ENCODE peak calls at places on chromosomes 13 and 19, in five cellular contexts. Q is NCI-H2107; U is activated CD4-positive, alpha-beta memory T cell treated with anti-CD3 and anti-CD28 coated beads for 36 hours; W is adipocyte; T is activated CD4-positive, alpha-beta T cell treated with anti-CD3 and anti-CD28 coated beads, Interleukin-2, amount 50 U/mL, for 4 hours. Z is an unnamed sample.

GRCh38 chr19:4108767-4109625 is 14.9 kb downstream of the MAP2K2 start:
- DNase-seq in Q (no peak), T (peak; percentile 52), U (peak; percentile 70), W (no peak), Z (no peak)

GRCh38 chr19:40344422-40344821 is 3.8 kb downstream of the C19orf47 start:
- DNase-seq in Q (no peak), T (no peak), W (no peak), U (no peak), Z (no peak)

GRCh38 chr19:19115954-19116353 is 22.3 kb downstream of the TMEM161A start:
- DNase-seq in W (no peak), Q (no peak), U (peak; percentile 64), T (peak; percentile 32), Z (no peak)

GRCh38 chr13:97945792-97946419 is 7.6 kb upstream of the IPO5 start:
- DNase-seq in U (peak; percentile 11), W (no peak), T (no peak), Q (no peak), Z (no peak)

GRCh38 chr13:30143671-30144400 is 163.5 kb downstream of the KATNAL1 start:
- DNase-seq in T (no peak), W (peak; percentile 77), U (peak; percentile 44), Q (no peak), Z (no peak)

GRCh38 chr13:78786399-78786879 is 127.5 kb upstream of the OBI1 start:
- DNase-seq in W (no peak), U (no peak), Q (no peak), T (no peak), Z (no peak)

GRCh38 chr13:68749801-68750200 is 1357.8 kb upstream of the ATXN8OS start:
- DNase-seq in Q (no peak), U (no peak), W (no peak), T (no peak), Z (no peak)

GRCh38 chr19:38879400-38879751 is 1.3 kb upstream of the RINL start:
- DNase-seq in W (no peak), T (no peak), U (no peak), Q (no peak), Z (no peak)

GRCh38 chr13:46578590-46578975 is 25.6 kb downstream of the LRCH1 start:
- DNase-seq in U (peak; percentile 56), T (no peak), W (no peak), Q (no peak), Z (no peak)

GRCh38 chr13:40812724-40813445 is 23.5 kb downstream of the SLC25A15 start:
- DNase-seq in T (no peak), Q (no peak), W (no peak), U (no peak), Z (no peak)

GRCh38 chr13:50650936-50651638 is 192.4 kb downstream of the DLEU7 start:
- DNase-seq in Q (no peak), U (no peak), W (peak; percentile 16), T (no peak), Z (no peak)

GRCh38 chr13:78881054-78881453 is 222.1 kb upstream of the OBI1 start:
- DNase-seq in U (no peak), T (no peak), Q (no peak), W (no peak), Z (no peak)

GRCh38 chr19:35213678-35214632 is 14.6 kb downstream of the FAM187B start:
- DNase-seq in T (peak; percentile 61), W (peak; percentile 40), U (peak; percentile 89), Q (peak; percentile 40), Z (peak; percentile 58)

GRCh38 chr19:49875801-49876421 is 1.2 kb downstream of the AKT1S1 start:
- DNase-seq in T (peak; percentile 41), Q (no peak), U (peak; percentile 65), W (peak; percentile 75), Z (no peak)

GRCh38 chr19:6023085-6023682 is 45.2 kb upstream of the RANBP3 start:
- DNase-seq in W (peak; percentile 45), U (no peak), T (no peak), Q (no peak), Z (no peak)

GRCh38 chr19:1904385-1905070 is 671 bp upstream of the ADAT3 start:
- DNase-seq in W (no peak), Q (no peak), U (no peak), T (no peak), Z (peak; percentile 18)

GRCh38 chr13:44605275-44605674 is 29.1 kb upstream of the TSC22D1 start:
- DNase-seq in W (peak; percentile 85), T (no peak), Q (no peak), U (no peak), Z (no peak)

GRCh38 chr13:20045946-20046548 is 87.5 kb downstream of the ZMYM2 start:
- DNase-seq in U (no peak), Q (no peak), W (no peak), T (no peak), Z (no peak)

GRCh38 chr19:4075373-4075772 is 8.7 kb upstream of the ZBTB7A start:
- DNase-seq in T (no peak), U (peak; percentile 82), Q (no peak), W (no peak), Z (no peak)

GRCh38 chr13:31350560-31350959 is 150.8 kb downstream of the B3GLCT start:
- DNase-seq in T (no peak), Q (no peak), W (no peak), U (no peak), Z (no peak)

GRCh38 chr19:40612831-40613668 is 11.9 kb downstream of the LTBP4 start:
- DNase-seq in W (peak; percentile 41), T (peak; percentile 82), U (peak; percentile 90), Q (no peak), Z (peak; percentile 52)

GRCh38 chr19:44759083-44759804 is 10.7 kb downstream of the BCL3 start:
- DNase-seq in W (no peak), Q (no peak), T (no peak), U (no peak), Z (no peak)

GRCh38 chr19:55206664-55207500 is 2.4 kb downstream of the PTPRH start:
- DNase-seq in U (peak; percentile 64), W (peak; percentile 92), T (peak; percentile 24), Q (peak; percentile 60), Z (no peak)

GRCh38 chr13:61685683-61686013 is 270.0 kb upstream of the PCDH20 start:
- DNase-seq in U (no peak), T (no peak), W (no peak), Q (no peak), Z (no peak)